ENCODE peak calls at places on chromosomes 13 and 19, in five cellular contexts. L is GM12878, X is HepG2, W is NT2/D1, I is H1. E is an unnamed sample.

GRCh38 chr19:46030861-46031550 is 8.2 kb upstream of the PGLYRP1 start:
- DNase-seq in X (no peak), W (no peak), L (no peak), I (no peak), E (no peak)

GRCh38 chr13:78816154-78816553 is 157.2 kb upstream of the OBI1 start:
- DNase-seq in L (no peak), I (no peak), X (no peak), W (no peak), E (no peak)

GRCh38 chr13:73722120-73722519 is 412.1 kb downstream of the KLF12 start:
- DNase-seq in L (peak), W (peak), I (no peak), X (peak), E (no peak)

GRCh38 chr19:18062043-18062442 is 24.7 kb downstream of the IL12RB1 start:
- DNase-seq in W (no peak), L (no peak), X (no peak), I (no peak), E (no peak)

GRCh38 chr13:74661851-74662250 is 527.6 kb upstream of the KLF12 start:
- DNase-seq in L (no peak), W (no peak), X (no peak), I (no peak), E (no peak)

GRCh38 chr13:45292176-45292575 is 48.8 kb downstream of the TPT1 start:
- DNase-seq in I (no peak), L (no peak), W (no peak), X (no peak), E (no peak)

GRCh38 chr13:113327766-113328391 is 30.8 kb downstream of the LAMP1 start:
- DNase-seq in I (no peak), W (no peak), X (no peak), L (no peak), E (no peak)

GRCh38 chr13:45316210-45316799 is 24.7 kb downstream of the TPT1 start:
- DNase-seq in X (no peak), L (no peak), W (no peak), I (no peak), E (no peak)

GRCh38 chr13:98484289-98485219 is 92.4 kb downstream of the STK24 start:
- DNase-seq in I (no peak), W (no peak), L (no peak), X (peak), E (peak)

GRCh38 chr19:7535035-7535992 is at the start of gene PNPLA6:
- DNase-seq in L (peak), W (peak), X (peak), I (peak), E (peak)

GRCh38 chr19:38649305-38650179 is 2.1 kb downstream of the ACTN4 start:
- DNase-seq in X (peak), L (no peak), I (no peak), W (no peak), E (no peak)

GRCh38 chr19:39997595-39998216 is 846 bp downstream of the ZNF546 start:
- DNase-seq in I (no peak), L (no peak), W (no peak), X (peak), E (no peak)

GRCh38 chr13:51534075-51534817 is 50.0 kb upstream of the WDFY2 start:
- DNase-seq in W (no peak), X (no peak), I (no peak), L (no peak), E (no peak)

GRCh38 chr13:97982286-97982685 is 28.8 kb downstream of the IPO5 start:
- DNase-seq in X (no peak), I (no peak), L (no peak), W (no peak), E (no peak)

GRCh38 chr13:31895687-31896086 is 135.9 kb upstream of the FRY start:
- DNase-seq in W (no peak), X (no peak), I (no peak), L (no peak), E (no peak)

GRCh38 chr19:339262-339887 is 5.2 kb downstream of the MIER2 start:
- DNase-seq in X (no peak), W (no peak), I (no peak), L (no peak), E (no peak)

GRCh38 chr19:7395360-7395781 is 46.6 kb downstream of the ARHGEF18 start:
- DNase-seq in W (no peak), L (no peak), X (no peak), I (no peak), E (peak)

GRCh38 chr13:27997904-27998522 is 9.5 kb upstream of the URAD start:
- DNase-seq in W (no peak), L (no peak), X (peak), I (no peak), E (peak)

GRCh38 chr13:110132178-110132975 is 174.6 kb downstream of the COL4A1 start:
- DNase-seq in X (no peak), I (no peak), L (no peak), W (no peak), E (no peak)

GRCh38 chr13:110135977-110136597 is 170.9 kb downstream of the COL4A1 start:
- DNase-seq in I (no peak), X (no peak), W (no peak), L (no peak), E (no peak)

GRCh38 chr13:110136660-110137585 is 170.0 kb downstream of the COL4A1 start:
- DNase-seq in X (no peak), L (no peak), I (no peak), W (no peak), E (no peak)

GRCh38 chr13:110133425-110134235 is 173.3 kb downstream of the COL4A1 start:
- DNase-seq in I (no peak), L (no peak), W (no peak), X (no peak), E (no peak)

GRCh38 chr13:110134801-110135200 is 172.2 kb downstream of the COL4A1 start:
- DNase-seq in X (no peak), I (no peak), L (no peak), W (no peak), E (no peak)
- TF ChIP-seq SUZ12 in X (no peak), I (no peak), L (no peak), W (no peak), E (no peak)

DNA sequence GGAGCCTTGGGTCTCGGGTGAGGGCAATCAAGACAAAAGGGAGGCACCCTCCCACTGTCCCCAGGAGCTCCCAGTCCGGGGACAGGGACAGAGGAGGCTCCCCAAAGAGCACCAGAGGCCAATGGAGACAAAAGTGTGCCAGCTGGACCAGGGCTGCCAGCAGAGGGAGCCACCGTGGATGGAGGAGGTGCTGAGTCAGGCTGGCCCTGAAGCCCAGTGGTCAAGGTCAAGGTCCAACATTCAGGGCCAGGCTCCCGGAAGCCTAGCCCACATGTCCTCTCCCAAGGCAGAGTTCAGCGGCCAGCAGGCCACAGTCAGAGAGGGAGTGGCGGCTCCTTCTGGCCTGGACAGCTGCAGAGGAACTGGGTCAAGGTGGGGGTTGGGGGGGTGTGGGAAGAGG is 8.4 kb downstream of the COL5A3 start:
- DNase-seq in X (peak), L (no peak), I (no peak), W (no peak), E (peak)
- TF ChIP-seq SUZ12 in X (no peak), L (no peak), I (no peak), W (no peak), E (no peak)

GRCh38 chr19:3310711-3311110 is 55.7 kb upstream of the NFIC start:
- DNase-seq in I (no peak), W (no peak), L (no peak), X (no peak), E (no peak)

GRCh38 chr19:3310280-3310679 is 56.1 kb upstream of the NFIC start:
- DNase-seq in I (no peak), L (no peak), W (no peak), X (no peak), E (no peak)

GRCh38 chr19:3314962-3315675 is 51.3 kb upstream of the NFIC start:
- DNase-seq in W (no peak), L (no peak), X (no peak), I (no peak), E (no peak)

GRCh38 chr19:3315676-3315973 is 50.8 kb upstream of the NFIC start:
- DNase-seq in W (no peak), X (no peak), I (no peak), L (no peak), E (no peak)

DNA sequence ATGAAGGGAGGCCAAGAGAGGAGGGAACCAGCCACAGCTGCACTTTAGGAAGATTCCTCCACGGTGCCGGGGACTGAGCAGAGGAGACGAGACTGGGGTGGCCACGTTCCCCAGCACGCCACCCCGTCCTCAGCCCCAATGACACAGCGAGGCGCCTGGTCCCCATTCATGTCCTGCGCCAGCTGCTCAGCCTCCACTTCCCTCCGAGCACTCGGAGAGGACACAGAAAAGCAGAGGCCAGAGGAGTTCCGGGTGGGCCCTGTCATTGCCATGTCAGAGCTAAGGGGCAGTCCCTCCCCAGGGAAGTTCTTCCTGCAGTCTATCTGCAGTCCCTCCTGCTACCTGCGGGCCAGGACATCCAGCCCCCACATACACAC is 53.2 kb upstream of the NFIC start:
- DNase-seq in X (no peak), I (no peak), W (no peak), L (no peak), E (no peak)
- TF ChIP-seq SUZ12 in X (no peak), I (no peak), W (no peak), L (no peak), E (no peak)

GRCh38 chr19:12365372-12366162 is at the start of gene ZNF442:
- DNase-seq in W (peak), X (peak), L (peak), I (peak), E (peak)

GRCh38 chr19:12365094-12365371 is 450 bp downstream of the ZNF442 start:
- DNase-seq in X (no peak), L (no peak), I (no peak), W (no peak), E (no peak)

DNA sequence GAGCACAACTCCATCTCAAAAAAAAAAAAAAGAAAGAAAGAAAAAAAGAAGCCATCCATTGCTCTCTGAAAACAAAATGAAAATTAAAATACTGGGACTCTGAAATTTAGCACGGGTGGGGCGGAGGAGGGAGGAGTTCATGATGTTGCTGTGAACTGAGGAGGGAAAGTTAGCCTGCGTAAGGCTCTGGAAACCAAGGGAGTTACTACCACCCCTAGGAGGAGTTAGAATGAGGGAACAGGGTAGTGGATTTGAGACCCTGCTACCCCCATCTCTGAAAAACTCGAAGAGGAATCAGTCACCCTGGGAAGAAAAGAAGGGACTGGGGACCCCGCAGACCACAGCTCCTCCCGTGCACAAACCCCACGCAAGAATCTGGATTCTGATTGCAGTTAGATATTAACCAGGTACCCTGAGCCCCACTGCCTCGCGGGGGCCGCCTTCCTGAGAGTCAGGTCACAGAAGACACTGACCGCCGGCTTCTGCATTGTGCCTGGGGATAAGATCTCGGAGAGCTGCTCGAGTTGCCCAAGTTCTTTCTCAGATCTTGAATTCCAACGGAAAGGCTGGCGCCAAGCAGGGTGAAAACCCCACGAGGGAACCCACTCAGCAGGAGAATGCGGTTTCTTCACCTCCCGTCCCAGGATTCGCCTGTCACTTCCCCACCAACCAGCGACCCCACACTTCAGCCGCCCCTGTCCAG is 941 bp downstream of the ZNF442 start:
- DNase-seq in I (no peak), L (no peak), X (no peak), W (no peak), E (peak)
- TF ChIP-seq SUZ12 in I (no peak), L (no peak), X (no peak), W (no peak), E (no peak)

GRCh38 chr13:101473458-101473857 is 21.0 kb downstream of the ITGBL1 start:
- DNase-seq in X (no peak), L (no peak), W (no peak), I (no peak), E (no peak)
- TF ChIP-seq SUZ12 in X (no peak), L (no peak), W (no peak), I (no peak), E (no peak)

GRCh38 chr19:33803383-33803782 is 6.7 kb downstream of the KCTD15 start:
- DNase-seq in L (no peak), W (no peak), I (no peak), X (no peak), E (no peak)

GRCh38 chr19:33802801-33803200 is 6.1 kb downstream of the KCTD15 start:
- DNase-seq in X (no peak), W (no peak), I (no peak), L (no peak), E (no peak)

GRCh38 chr19:33805840-33806433 is 9.3 kb downstream of the KCTD15 start:
- DNase-seq in X (no peak), I (no peak), W (no peak), L (no peak), E (no peak)

GRCh38 chr19:33805313-33805712 is 8.6 kb downstream of the KCTD15 start:
- DNase-seq in X (no peak), L (no peak), W (no peak), I (no peak), E (no peak)

DNA sequence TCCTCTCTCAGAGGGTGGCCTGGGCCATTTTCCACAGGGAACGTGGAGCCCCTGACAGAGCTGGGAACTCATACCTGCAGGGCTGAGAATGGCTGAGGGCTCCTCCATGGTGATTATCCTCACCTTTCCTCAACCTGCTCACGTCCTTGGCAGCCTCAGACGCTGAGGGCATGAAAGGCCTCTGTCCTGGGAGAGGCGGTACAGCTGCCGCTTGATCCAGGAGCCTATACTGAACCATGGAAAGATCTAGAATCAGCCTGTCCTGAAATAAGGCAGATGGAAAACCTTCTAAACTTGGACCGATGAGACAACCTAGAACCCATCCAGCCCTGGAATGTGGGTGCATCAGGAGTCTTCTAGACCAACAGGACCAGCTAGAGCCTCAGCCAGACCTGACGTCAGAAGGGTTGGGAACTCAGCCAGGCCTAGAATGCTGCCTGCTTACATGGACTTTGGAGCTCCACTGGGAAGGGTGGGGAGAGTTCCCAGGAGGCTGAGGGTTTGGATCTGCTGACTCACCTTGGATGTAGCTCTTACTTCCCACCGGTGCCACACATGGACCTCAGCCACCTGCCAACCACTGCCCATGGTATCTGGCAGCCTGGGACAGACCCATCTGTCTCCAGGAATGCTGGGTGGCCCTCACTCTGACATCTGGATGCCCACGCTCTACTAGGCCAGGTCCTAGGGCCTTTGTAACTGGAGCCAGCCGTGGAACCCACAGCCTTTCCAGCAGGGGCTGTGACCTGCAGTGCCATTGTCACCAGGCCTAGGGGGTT is 7.5 kb downstream of the KCTD15 start:
- DNase-seq in W (no peak), L (no peak), X (peak), I (no peak), E (no peak)
- TF ChIP-seq SUZ12 in W (no peak), L (no peak), X (no peak), I (no peak), E (no peak)

GRCh38 chr13:92901739-92902138 is 324.9 kb upstream of the GPC6 start:
- DNase-seq in L (no peak), W (no peak), I (no peak), X (no peak), E (no peak)
- TF ChIP-seq SUZ12 in L (no peak), W (no peak), I (no peak), X (no peak), E (no peak)

E was measured in HEK293T.